ENCODE peak calls at places on chromosomes 3 and 15, in seven cellular contexts. C, J, S, R, Y, X and I are unnamed samples.

GRCh38 chr3:115139072-115139471 is 8.0 kb downstream of the ZBTB20 start:
- DNase-seq in C (no peak), J (no peak), S (no peak), R (no peak), Y (no peak), X (no peak), I (no peak)

GRCh38 chr15:68635142-68635541 is 56.3 kb downstream of the CORO2B start:
- DNase-seq in C (no peak), J (peak), S (no peak), R (no peak), Y (no peak), X (no peak), I (no peak)

GRCh38 chr3:36965440-36965839 is 20.6 kb upstream of the TRANK1 start:
- DNase-seq in C (no peak), J (no peak), S (no peak), R (no peak), Y (no peak), X (no peak), I (no peak)

GRCh38 chr3:193903976-193904375 is 232.0 kb upstream of the HES1 start:
- DNase-seq in C (no peak), J (no peak), S (no peak), R (no peak), Y (no peak), X (no peak), I (no peak)

GRCh38 chr3:106206165-106206564 is 337.4 kb upstream of the CBLB start:
- DNase-seq in C (peak), J (no peak), S (no peak), R (no peak), Y (no peak), X (no peak), I (no peak)

GRCh38 chr15:83694030-83694429 is 40.1 kb downstream of the ADAMTSL3 start:
- DNase-seq in C (no peak), J (no peak), S (no peak), R (no peak), Y (no peak), X (no peak), I (no peak)

GRCh38 chr3:120177151-120177550 is 82.9 kb upstream of the GSK3B start:
- DNase-seq in C (no peak), J (peak), S (peak), R (no peak), Y (peak), X (no peak), I (peak)

GRCh38 chr3:162512488-162512887 is 1015.9 kb downstream of the OTOL1 start:
- DNase-seq in C (no peak), J (peak), S (no peak), R (no peak), Y (no peak), X (no peak), I (no peak)

GRCh38 chr15:95822946-95823345 is 507.6 kb upstream of the NR2F2 start:
- DNase-seq in C (no peak), J (no peak), S (no peak), R (no peak), Y (no peak), X (no peak), I (no peak)

GRCh38 chr3:69967156-69967555 is 32.4 kb upstream of the SAMMSON start:
- DNase-seq in C (no peak), J (no peak), S (no peak), R (no peak), Y (no peak), X (no peak), I (no peak)

GRCh38 chr15:98648654-98649537 is 557 bp downstream of the IGF1R start:
- DNase-seq in C (no peak), J (peak), S (no peak), R (peak), Y (no peak), X (no peak), I (peak)

GRCh38 chr15:39054128-39054732 is 489.6 kb upstream of the RASGRP1 start:
- DNase-seq in C (no peak), J (no peak), S (no peak), R (no peak), Y (no peak), X (no peak), I (no peak)

GRCh38 chr15:29364429-29365078 is 94.9 kb upstream of the NSMCE3 start:
- DNase-seq in C (no peak), J (no peak), S (no peak), R (peak), Y (peak), X (no peak), I (no peak)

GRCh38 chr15:78120523-78120922 is 10.7 kb downstream of the CIB2 start:
- DNase-seq in C (no peak), J (no peak), S (no peak), R (no peak), Y (no peak), X (no peak), I (no peak)

GRCh38 chr15:77898811-77899730 is 178.4 kb downstream of the TBC1D2B start:
- DNase-seq in C (no peak), J (no peak), S (no peak), R (peak), Y (no peak), X (no peak), I (no peak)

GRCh38 chr15:76973362-76973743 is 21.6 kb upstream of the PSTPIP1 start:
- DNase-seq in C (no peak), J (peak), S (peak), R (peak), Y (peak), X (peak), I (no peak)

GRCh38 chr3:66498718-66499611 is 1.9 kb downstream of the LRIG1 start:
- DNase-seq in C (no peak), J (no peak), S (no peak), R (no peak), Y (no peak), X (no peak), I (no peak)

GRCh38 chr3:187798531-187799520 is 53.6 kb upstream of the BCL6 start:
- DNase-seq in C (no peak), J (no peak), S (no peak), R (no peak), Y (no peak), X (no peak), I (peak)

GRCh38 chr15:87998658-87999057 is 257.9 kb downstream of the NTRK3 start:
- DNase-seq in C (no peak), J (no peak), S (no peak), R (no peak), Y (no peak), X (no peak), I (no peak)

GRCh38 chr3:180601688-180602666 is at the start of gene TTC14:
- DNase-seq in C (peak), J (peak), S (peak), R (peak), Y (peak), X (peak), I (peak)

GRCh38 chr15:51144021-51144532 is 49.4 kb upstream of the TNFAIP8L3 start:
- DNase-seq in C (no peak), J (no peak), S (no peak), R (peak), Y (no peak), X (peak), I (no peak)
- TF ChIP-seq JUND in C (no peak), J (no peak), S (no peak), R (peak), Y (no peak), X (peak), I (no peak)

DNA sequence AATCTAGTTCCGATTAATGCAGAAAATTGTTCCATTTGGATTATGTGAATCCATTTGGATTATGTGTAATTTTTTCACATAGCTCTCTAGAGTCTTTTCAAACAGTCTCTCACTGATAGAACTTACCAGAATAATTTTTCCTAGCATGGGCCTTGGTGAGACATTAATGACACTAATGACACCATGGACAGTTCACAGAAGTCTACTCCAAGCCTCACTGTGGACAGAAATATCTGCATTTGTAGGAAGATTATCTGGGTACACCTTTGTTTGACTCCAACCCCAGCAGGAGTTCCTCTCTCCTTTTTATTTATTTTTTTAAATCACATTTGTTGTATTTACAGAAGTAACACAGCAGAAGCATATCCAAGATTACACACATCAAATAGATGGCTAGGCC is 27.9 kb downstream of the AADACL2 start:
- DNase-seq in C (no peak), J (no peak), S (no peak), R (no peak), Y (no peak), X (no peak), I (no peak)
- TF ChIP-seq JUND in C (no peak), J (no peak), S (no peak), R (no peak), Y (no peak), X (no peak), I (no peak)

GRCh38 chr15:45522931-45523331 is 376 bp upstream of the SLC30A4 start:
- DNase-seq in C (no peak), J (no peak), S (no peak), R (no peak), Y (no peak), X (no peak), I (no peak)

GRCh38 chr15:45521596-45522167 is 873 bp downstream of the SLC30A4 start:
- DNase-seq in C (no peak), J (no peak), S (no peak), R (peak), Y (peak), X (no peak), I (peak)

GRCh38 chr15:45522179-45522930 is at the start of gene SLC30A4:
- DNase-seq in C (no peak), J (peak), S (peak), R (peak), Y (no peak), X (no peak), I (peak)
- TF ChIP-seq JUND in C (no peak), J (no peak), S (no peak), R (no peak), Y (no peak), X (no peak), I (no peak)

DNA sequence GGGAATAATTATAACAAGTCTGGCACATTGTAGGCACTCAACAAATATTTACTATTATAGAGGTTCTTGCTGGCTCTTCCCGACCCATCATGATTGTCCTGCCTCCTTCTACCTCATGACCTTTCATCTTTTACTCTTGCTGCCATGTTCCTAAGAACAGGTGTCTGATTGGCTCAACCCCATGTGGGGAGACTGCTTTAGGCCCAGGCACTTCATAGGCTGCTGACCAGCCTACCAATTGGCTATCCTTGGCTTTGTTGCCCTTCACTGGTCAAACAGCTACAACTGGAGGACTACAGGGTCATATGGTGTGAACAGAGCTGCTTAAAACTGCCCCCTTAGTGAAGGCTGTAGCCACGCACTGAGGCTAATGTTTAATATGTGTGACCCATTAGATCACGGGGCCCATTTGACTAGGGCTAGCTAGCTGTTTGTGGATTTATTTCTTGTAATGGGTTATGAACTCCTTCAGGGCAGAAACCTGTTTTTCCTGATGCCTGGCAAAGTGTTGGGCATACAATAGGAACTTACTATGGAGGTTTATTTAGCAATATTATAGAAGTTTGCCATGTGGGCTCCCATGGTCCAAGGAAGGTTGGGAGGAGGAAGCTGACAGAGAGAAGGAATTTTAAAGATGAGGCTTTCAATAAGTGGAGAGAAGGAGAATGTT is 239.9 kb upstream of the TBC1D5 start:
- DNase-seq in C (no peak), J (no peak), S (no peak), R (no peak), Y (no peak), X (no peak), I (peak)
- TF ChIP-seq JUND in C (no peak), J (no peak), S (no peak), R (no peak), Y (no peak), X (no peak), I (no peak)